ENCODE peak calls at places on chromosomes 2 and 18, in five cellular contexts. J, T, C, I and M are unnamed samples.

GRCh38 chr2:68458962-68459361 is 8.1 kb downstream of the FBXO48 start:
- DNase-seq in C (no peak), J (peak; percentile 72), I (no peak), T (peak; percentile 34), M (no peak)

GRCh38 chr2:116952254-116952653 is 862.2 kb upstream of the DDX18 start:
- DNase-seq in I (peak; percentile 49), J (no peak), T (peak; percentile 52), C (peak; percentile 52), M (no peak)

GRCh38 chr2:12361506-12361905 is 355.2 kb upstream of the TRIB2 start:
- DNase-seq in I (no peak), T (no peak), C (no peak), J (no peak), M (no peak)

GRCh38 chr2:241606186-241606585 is 30.8 kb downstream of the THAP4 start:
- DNase-seq in I (no peak), T (no peak), C (no peak), J (no peak), M (no peak)

GRCh38 chr2:198483046-198483445 is 678.7 kb downstream of the PLCL1 start:
- DNase-seq in C (no peak), T (no peak), I (no peak), J (peak; percentile 73), M (no peak)

GRCh38 chr2:43136862-43137261 is 89.5 kb downstream of the ZFP36L2 start:
- DNase-seq in J (no peak), T (no peak), I (no peak), C (no peak), M (peak; percentile 74)

GRCh38 chr18:48815581-48816324 is 135.0 kb downstream of the SMAD7 start:
- DNase-seq in I (no peak), T (peak; percentile 1), C (no peak), J (peak; percentile 53), M (no peak)

GRCh38 chr2:235734700-235735205 is 240.9 kb downstream of the AGAP1 start:
- DNase-seq in J (peak; percentile 34), T (no peak), C (no peak), I (no peak), M (no peak)

GRCh38 chr2:132662742-132663141 is 7.3 kb downstream of the LYPD1 start:
- DNase-seq in J (no peak), T (no peak), I (no peak), C (no peak), M (no peak)

GRCh38 chr2:231680992-231681852 is 27.1 kb upstream of the PTMA start:
- DNase-seq in J (peak; percentile 83), C (peak; percentile 94), T (peak; percentile 70), I (peak; percentile 95), M (peak; percentile 79)

GRCh38 chr2:44310287-44310686 is 35.0 kb downstream of the SLC3A1 start:
- DNase-seq in C (no peak), J (peak; percentile 13), I (peak; percentile 39), T (no peak), M (peak; percentile 6)

GRCh38 chr2:171522804-171523338 is 597 bp downstream of the CYBRD1 start:
- DNase-seq in I (peak; percentile 63), T (no peak), C (no peak), J (peak; percentile 69), M (no peak)
- H3K27ac ChIP-seq in I (peak overlapping the region; percentile 84), T (no peak overlapping the region), C (no peak overlapping the region), J (peak overlapping the region; percentile 94), M (no peak overlapping the region)

GRCh38 chr2:37246205-37246604 is 14.7 kb downstream of the NDUFAF7 start:
- DNase-seq in J (no peak), I (no peak), C (no peak), T (no peak), M (no peak)

GRCh38 chr2:37244017-37244416 is 12.6 kb downstream of the NDUFAF7 start:
- DNase-seq in J (no peak), I (no peak), T (no peak), C (no peak), M (no peak)

GRCh38 chr2:37243435-37243834 is 12.0 kb downstream of the NDUFAF7 start:
- DNase-seq in J (no peak), C (no peak), I (no peak), T (no peak), M (no peak)
- H3K9me2 ChIP-seq in J (no peaks in the 10 kb centered on the region), C (no peaks in the 10 kb centered on the region), I (no peaks in the 10 kb centered on the region), T (no peaks in the 10 kb centered on the region), M (no peaks in the 10 kb centered on the region)

DNA sequence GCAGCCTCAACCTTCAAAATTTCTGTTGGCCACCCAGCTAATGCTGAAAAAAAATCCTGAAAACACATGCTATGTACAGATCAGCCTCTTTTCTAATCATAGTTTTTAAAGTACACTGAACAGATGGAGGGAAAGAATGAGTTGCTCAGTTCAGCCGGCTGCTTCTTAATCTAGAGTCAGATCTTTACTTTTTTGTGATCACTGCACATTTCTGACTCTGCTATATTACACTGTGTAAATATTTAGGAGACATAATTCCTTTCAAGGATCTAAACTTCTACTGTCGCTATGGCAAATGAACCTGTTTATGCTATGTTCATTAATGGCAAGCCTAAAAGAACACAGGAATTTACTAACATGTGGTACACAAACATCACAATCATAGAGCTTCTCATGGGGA is 114.2 kb downstream of the SRBD1 start:
- DNase-seq in I (no peak), T (no peak), C (no peak), J (no peak), M (no peak)
- H2AFZ ChIP-seq in I (no peak overlapping the region), T (no peak overlapping the region), C (no peak overlapping the region), J (no peak overlapping the region), M (no peak overlapping the region)

GRCh38 chr2:118131771-118132170 is 43.5 kb downstream of the INSIG2 start:
- DNase-seq in I (no peak), J (no peak), C (no peak), T (no peak), M (no peak)
- H3K27ac ChIP-seq in I (no peak overlapping the region), J (no peak overlapping the region), C (no peak overlapping the region), T (no peak overlapping the region), M (no peak overlapping the region)

GRCh38 chr2:168075446-168075845 is 171.9 kb downstream of the STK39 start:
- DNase-seq in I (no peak), C (no peak), J (peak; percentile 15), T (no peak), M (no peak)
- H3K9me2 ChIP-seq in I (no peaks in the 10 kb centered on the region), C (no peaks in the 10 kb centered on the region), J (no peaks in the 10 kb centered on the region), T (no peaks in the 10 kb centered on the region), M (no peaks in the 10 kb centered on the region)

GRCh38 chr2:208165059-208165458 is 1.7 kb upstream of the CRYGA start:
- DNase-seq in C (no peak), J (no peak), T (no peak), I (no peak), M (no peak)

GRCh38 chr2:208163489-208163888 is at the start of gene CRYGA:
- DNase-seq in J (no peak), I (no peak), T (no peak), C (no peak), M (no peak)
- H2AFZ ChIP-seq in J (no peak within 1 kb of the TSS), I (peak within 1 kb of the TSS; percentile 89), T (no peak within 1 kb of the TSS), C (no peak within 1 kb of the TSS), M (no peak within 1 kb of the TSS)

GRCh38 chr2:20594048-20594750 is 56.7 kb downstream of the HS1BP3 start:
- DNase-seq in T (no peak), C (no peak), I (no peak), J (no peak), M (no peak)

GRCh38 chr2:20593072-20594034 is 57.5 kb downstream of the HS1BP3 start:
- DNase-seq in C (no peak), J (peak; percentile 90), T (peak; percentile 93), I (no peak), M (no peak)

GRCh38 chr2:20596193-20596972 is 54.5 kb downstream of the HS1BP3 start:
- DNase-seq in C (peak; percentile 66), T (no peak), I (no peak), J (no peak), M (peak; percentile 13)

GRCh38 chr2:20595439-20596192 is 55.3 kb downstream of the HS1BP3 start:
- DNase-seq in J (no peak), T (peak; percentile 57), C (peak; percentile 86), I (no peak), M (peak; percentile 82)

GRCh38 chr2:20594957-20595356 is 55.9 kb downstream of the HS1BP3 start:
- DNase-seq in T (no peak), J (no peak), I (no peak), C (no peak), M (no peak)
- H3K27ac ChIP-seq in T (no peak overlapping the region), J (no peak overlapping the region), I (no peak overlapping the region), C (no peak overlapping the region), M (peak overlapping the region; percentile 36)

GRCh38 chr2:88932677-88933076 is 241.2 kb downstream of the RPIA start:
- DNase-seq in I (no peak), T (no peak), J (no peak), C (no peak), M (no peak)

GRCh38 chr2:88933980-88934379 is 242.5 kb downstream of the RPIA start:
- DNase-seq in I (peak; percentile 66), J (no peak), C (no peak), T (peak; percentile 26), M (no peak)

GRCh38 chr2:88927142-88927541 is 235.7 kb downstream of the RPIA start:
- DNase-seq in J (no peak), T (no peak), I (no peak), C (no peak), M (no peak)

GRCh38 chr2:88933077-88933476 is 241.6 kb downstream of the RPIA start:
- DNase-seq in I (no peak), J (no peak), T (no peak), C (no peak), M (no peak)
- H3K9me2 ChIP-seq in I (no peaks in the 10 kb centered on the region), J (no peaks in the 10 kb centered on the region), T (no peaks in the 10 kb centered on the region), C (no peaks in the 10 kb centered on the region), M (no peaks in the 10 kb centered on the region)

DNA sequence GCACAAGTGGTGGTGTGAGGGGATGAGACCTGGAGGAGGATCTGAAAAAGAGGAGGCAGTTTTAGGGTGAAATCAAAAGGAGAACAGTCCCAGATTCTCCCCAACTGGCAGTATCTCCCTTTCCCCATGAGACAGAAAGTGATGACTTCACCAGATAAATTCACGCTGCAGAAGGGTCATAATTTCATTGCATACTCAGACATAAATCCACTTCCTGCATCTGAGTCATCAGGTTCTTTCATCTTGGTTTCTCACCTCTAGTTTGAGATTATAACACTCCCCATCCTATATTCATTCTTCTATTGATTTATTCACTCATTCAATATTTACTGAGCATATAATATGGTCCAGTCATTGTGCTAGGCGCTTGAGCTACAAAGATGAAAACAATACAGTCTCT is 64.7 kb downstream of the CCDC148 start:
- DNase-seq in T (peak; percentile 53), C (no peak), I (no peak), J (peak; percentile 19), M (no peak)
- H2AFZ ChIP-seq in T (no peak overlapping the region), C (no peak overlapping the region), I (no peak overlapping the region), J (no peak overlapping the region), M (no peak overlapping the region)